ENCODE peak calls at places on chromosomes 3 and 15, in four cellular contexts. P is fibroblast of lung, E is A549, V is sigmoid colon. K is an unnamed sample.

GRCh38 chr3:167318306-167318705 is 61.8 kb downstream of the ZBBX start:
- DNase-seq in V (no peak), E (no peak), P (no peak), K (no peak)

GRCh38 chr3:18295171-18295920 is 129.8 kb downstream of the SATB1 start:
- DNase-seq in E (peak), P (peak), V (no peak), K (peak)

GRCh38 chr3:177714945-177715344 is 517.7 kb upstream of the TBL1XR1 start:
- DNase-seq in E (no peak), V (no peak), P (no peak), K (no peak)

GRCh38 chr3:125120370-125121122 is 64.7 kb upstream of the HEG1 start:
- DNase-seq in P (peak), V (no peak), E (no peak), K (peak)

GRCh38 chr3:160180581-160181216 is 44.5 kb upstream of the C3orf80 start:
- DNase-seq in E (no peak), P (peak), V (peak), K (peak)

GRCh38 chr15:96285715-96286367 is 44.7 kb upstream of the NR2F2 start:
- DNase-seq in E (no peak), V (no peak), P (no peak), K (peak)

GRCh38 chr3:149555941-149556340 is 81.4 kb downstream of the TM4SF4 start:
- DNase-seq in V (no peak), P (peak), E (no peak), K (peak)

GRCh38 chr15:37055481-37055880 is 44.9 kb downstream of the MEIS2 start:
- DNase-seq in V (no peak), P (peak), E (no peak), K (no peak)

GRCh38 chr3:140568842-140569520 is 108.9 kb upstream of the TRIM42 start:
- DNase-seq in E (no peak), P (peak), V (no peak), K (peak)

GRCh38 chr3:51670053-51670666 is 892 bp upstream of the TEX264 start:
- DNase-seq in E (no peak), V (no peak), P (no peak), K (no peak)
- H3K4me3 ChIP-seq in E (peak), V (peak), P (no peak), K (no peak)

DNA sequence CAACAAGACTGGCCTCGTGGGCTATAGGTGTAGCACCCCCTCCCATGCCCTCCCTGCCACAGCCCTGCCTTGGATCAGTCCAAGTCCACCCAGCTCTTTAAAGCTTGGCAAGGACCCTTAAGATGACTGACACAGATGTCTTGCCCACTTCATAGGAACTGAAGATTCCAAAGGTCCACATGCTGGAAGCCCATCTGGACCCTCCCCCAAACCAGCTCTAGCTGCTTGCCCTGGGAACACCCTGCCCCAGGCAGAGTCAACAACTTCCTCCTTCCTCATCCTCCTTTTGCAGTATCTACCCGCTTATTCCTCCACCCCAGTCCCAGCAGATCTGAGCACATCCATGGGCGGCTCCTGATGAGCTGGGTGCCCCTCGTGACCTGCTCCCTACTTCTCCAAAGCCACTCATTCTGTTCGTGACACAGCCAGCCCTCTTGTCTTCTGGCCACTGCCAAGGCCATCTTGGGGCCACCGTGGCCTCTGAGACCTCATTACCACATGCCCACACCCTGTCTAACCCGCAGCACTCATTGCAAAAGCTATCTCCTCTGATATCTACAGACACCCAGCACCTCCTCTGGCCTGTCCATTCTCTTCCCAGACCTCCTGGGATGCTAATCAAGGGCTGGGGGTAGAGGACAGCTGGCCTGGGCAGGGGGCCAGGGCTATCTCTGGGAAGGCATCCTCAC is 2.0 kb upstream of the PFKFB4 start:
- DNase-seq in E (no peak), P (no peak), V (peak), K (no peak)
- TF ChIP-seq CTCF in E (no peak), P (no peak), V (no peak), K (no peak)

DNA sequence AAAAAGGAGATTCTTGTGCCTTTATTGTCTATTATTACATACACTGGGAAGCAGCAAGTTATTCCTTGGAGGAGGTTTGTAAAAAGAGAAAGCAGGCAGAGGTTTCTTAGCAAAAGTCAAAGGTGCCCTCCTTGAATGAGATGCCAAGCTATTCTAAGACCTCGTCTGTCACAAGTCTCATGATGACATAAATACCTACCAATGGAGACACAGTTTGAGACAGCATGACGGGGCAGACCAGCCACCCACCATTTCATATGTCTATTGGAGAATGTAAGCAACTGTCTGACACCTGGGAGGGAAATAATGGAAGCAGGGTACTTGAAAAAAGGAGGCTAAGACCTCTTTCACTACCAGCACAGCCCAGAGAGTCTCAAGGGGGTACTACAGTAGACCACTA is 2.2 kb downstream of the RGMA start:
- DNase-seq in E (no peak), P (no peak), V (no peak), K (no peak)
- H3K4me3 ChIP-seq in E (no peak), P (no peak), V (no peak), K (no peak)

GRCh38 chr3:57131210-57131588 is 34.0 kb downstream of the IL17RD start:
- DNase-seq in V (no peak), E (no peak), P (no peak), K (no peak)

GRCh38 chr3:57126244-57126643 is 38.9 kb downstream of the IL17RD start:
- DNase-seq in V (no peak), E (no peak), P (no peak), K (no peak)

GRCh38 chr3:57127849-57128566 is 37.1 kb downstream of the IL17RD start:
- DNase-seq in E (no peak), P (peak), V (no peak), K (peak)

GRCh38 chr3:57130426-57131209 is 34.5 kb downstream of the IL17RD start:
- DNase-seq in V (no peak), E (no peak), P (peak), K (peak)

GRCh38 chr3:57128863-57129602 is 36.1 kb downstream of the IL17RD start:
- DNase-seq in V (no peak), E (no peak), P (no peak), K (no peak)
- TF ChIP-seq CTCF in V (no peak), E (no peak), P (no peak), K (no peak)

K was measured in choroid plexus epithelial cell.